ENCODE peak calls at places on chromosomes 7 and 10, in seven cellular contexts. D, B, P, W, C, A and H are unnamed samples. For H3K27me3, the result is how much of the 10 kb centered on the place peaks cover.

GRCh38 chr7:7157177-7157886 is 25.0 kb upstream of the C1GALT1 start:
- DNase-seq in D (no peak), B (no peak), P (no peak), W (no peak), C (peak), A (peak), H (peak)

GRCh38 chr7:93026425-93026824 is 91.4 kb downstream of the SAMD9 start:
- DNase-seq in D (no peak), B (no peak), P (no peak), W (no peak), C (no peak), A (no peak), H (no peak)

GRCh38 chr10:115918812-115919211 is 354.2 kb downstream of the GFRA1 start:
- DNase-seq in D (no peak), B (no peak), P (no peak), W (no peak), C (no peak), A (peak), H (no peak)

GRCh38 chr10:116104210-116104932 is 168.6 kb downstream of the GFRA1 start:
- DNase-seq in D (no peak), B (no peak), P (no peak), W (no peak), C (no peak), A (no peak), H (no peak)

GRCh38 chr10:114684085-114684821 is 26.2 kb upstream of the ABLIM1 start:
- DNase-seq in D (no peak), B (no peak), P (no peak), W (peak), C (no peak), A (peak), H (peak)

GRCh38 chr10:67606572-67606971 is 89.4 kb downstream of the CTNNA3 start:
- DNase-seq in D (no peak), B (no peak), P (no peak), W (no peak), C (no peak), A (peak), H (no peak)

GRCh38 chr7:92851732-92852131 is 15.4 kb upstream of the CDK6 start:
- DNase-seq in D (no peak), B (no peak), P (no peak), W (no peak), C (no peak), A (peak), H (no peak)

GRCh38 chr7:53609185-53609584 is 573.8 kb downstream of the POM121L12 start:
- DNase-seq in D (no peak), B (no peak), P (no peak), W (no peak), C (no peak), A (no peak), H (no peak)

GRCh38 chr7:128783143-128783799 is 7.7 kb upstream of the OPN1SW start:
- DNase-seq in D (no peak), B (no peak), P (peak), W (peak), C (no peak), A (peak), H (peak)

GRCh38 chr7:38020134-38020533 is 99.7 kb downstream of the EPDR1 start:
- DNase-seq in D (no peak), B (no peak), P (no peak), W (no peak), C (no peak), A (peak), H (no peak)

GRCh38 chr7:108197371-108198091 is 67.4 kb upstream of the LAMB4 start:
- DNase-seq in D (no peak), B (no peak), P (no peak), W (no peak), C (no peak), A (no peak), H (no peak)

GRCh38 chr7:108836246-108836645 is 266.6 kb downstream of the DNAJB9 start:
- DNase-seq in D (no peak), B (no peak), P (no peak), W (no peak), C (no peak), A (peak), H (no peak)

GRCh38 chr7:18212308-18212707 is 184.7 kb upstream of the PRPS1L1 start:
- DNase-seq in D (no peak), B (no peak), P (no peak), W (no peak), C (no peak), A (no peak), H (no peak)

GRCh38 chr7:2143981-2144595 is 88.7 kb downstream of the MAD1L1 start:
- DNase-seq in D (no peak), B (no peak), P (no peak), W (no peak), C (no peak), A (no peak), H (no peak)

GRCh38 chr10:89540550-89540949 is 5.2 kb upstream of the SLC16A12 start:
- DNase-seq in D (no peak), B (no peak), P (no peak), W (no peak), C (no peak), A (peak), H (no peak)

GRCh38 chr10:90306187-90306586 is 551.7 kb downstream of the HTR7 start:
- DNase-seq in D (no peak), B (no peak), P (no peak), W (no peak), C (no peak), A (peak), H (no peak)

GRCh38 chr7:130309986-130310385 is 17.0 kb downstream of the CPA4 start:
- DNase-seq in D (no peak), B (no peak), P (no peak), W (no peak), C (no peak), A (no peak), H (no peak)

GRCh38 chr10:63935705-63936104 is 414.5 kb downstream of the REEP3 start:
- DNase-seq in D (no peak), B (no peak), P (no peak), W (no peak), C (no peak), A (no peak), H (no peak)

GRCh38 chr7:156892086-156892800 is 740 bp downstream of the LMBR1 start:
- DNase-seq in D (no peak), B (peak), P (peak), W (peak), C (peak), A (no peak), H (peak)

GRCh38 chr7:80916770-80917681 is 1.8 kb downstream of the SEMA3C start:
- DNase-seq in D (no peak), B (no peak), P (no peak), W (no peak), C (no peak), A (peak), H (no peak)

GRCh38 chr10:58919927-58920654 is 256.4 kb upstream of the PHYHIPL start:
- DNase-seq in D (no peak), B (no peak), P (no peak), W (no peak), C (no peak), A (peak), H (no peak)

GRCh38 chr10:131831561-131831960 is 69.2 kb upstream of the PPP2R2D start:
- DNase-seq in D (peak), B (no peak), P (no peak), W (no peak), C (no peak), A (no peak), H (peak)

GRCh38 chr7:159137906-159138305 is 6.8 kb downstream of the VIPR2 start:
- DNase-seq in D (peak), B (no peak), P (no peak), W (peak), C (no peak), A (no peak), H (no peak)

GRCh38 chr10:49747303-49747646 is 14.8 kb downstream of the OGDHL start:
- DNase-seq in D (no peak), B (no peak), P (no peak), W (no peak), C (no peak), A (no peak), H (no peak)
- H3K4me3 ChIP-seq in D (no peak), B (no peak), P (no peak), W (no peak), C (no peak), A (no peak), H (no peak)

GRCh38 chr10:100652406-100653130 is 92.8 kb upstream of the PAX2 start:
- DNase-seq in D (no peak), B (no peak), P (no peak), W (no peak), C (no peak), A (no peak), H (no peak)

GRCh38 chr10:100653238-100653956 is 92.0 kb upstream of the PAX2 start:
- DNase-seq in D (no peak), B (no peak), P (no peak), W (no peak), C (no peak), A (no peak), H (no peak)

GRCh38 chr10:100650693-100651092 is 94.7 kb upstream of the PAX2 start:
- DNase-seq in D (no peak), B (no peak), P (no peak), W (no peak), C (no peak), A (no peak), H (no peak)

GRCh38 chr10:100653957-100654834 is 91.2 kb upstream of the PAX2 start:
- DNase-seq in D (no peak), B (peak), P (no peak), W (no peak), C (no peak), A (no peak), H (no peak)

GRCh38 chr10:100651916-100652315 is 93.5 kb upstream of the PAX2 start:
- DNase-seq in D (no peak), B (no peak), P (no peak), W (no peak), C (no peak), A (no peak), H (no peak)
- H3K27me3 ChIP-seq in D (under half), B (half or more), P (under half), W (under half), C (under half), A (under half), H (under half)

DNA sequence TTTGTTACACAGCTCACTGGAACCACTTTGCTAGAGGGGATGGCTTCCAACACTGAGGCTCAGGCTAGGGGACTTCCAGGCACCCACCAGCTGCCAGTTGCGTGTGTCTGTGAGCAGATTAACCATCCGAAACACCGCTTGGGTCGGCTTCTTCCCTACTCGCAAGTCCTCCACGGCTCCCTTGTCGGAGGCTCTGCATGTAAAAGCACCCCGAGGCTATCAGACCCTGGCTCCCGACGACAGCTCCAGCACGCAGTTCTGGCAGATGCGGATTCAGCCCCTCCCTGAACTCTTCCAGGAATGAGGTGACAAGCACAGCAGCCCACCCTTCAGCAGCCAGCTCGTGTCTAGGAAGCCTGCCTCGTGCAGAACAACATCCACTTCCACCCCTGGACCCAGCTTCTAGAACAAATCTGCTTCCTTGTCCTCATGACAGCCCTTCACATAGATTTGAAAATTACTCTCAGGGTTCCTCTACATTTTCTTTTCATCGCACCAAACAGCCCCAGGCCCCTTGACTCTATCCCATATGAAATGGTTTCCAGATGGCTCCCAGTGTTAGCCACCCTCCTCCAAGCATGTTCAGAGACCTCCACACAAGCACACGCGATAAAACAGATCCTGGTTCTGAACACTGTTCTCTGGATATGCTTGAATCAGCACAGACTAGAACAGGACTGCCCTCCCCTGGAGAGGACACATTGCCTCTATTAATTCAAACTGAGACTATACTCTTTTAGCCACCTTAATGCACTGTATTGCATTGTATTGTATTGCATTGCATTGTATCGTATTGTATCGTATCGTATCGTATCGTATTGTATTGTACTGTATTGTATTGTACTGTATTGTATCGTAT is 44.6 kb downstream of the SLIT1 start:
- DNase-seq in D (no peak), B (no peak), P (no peak), W (no peak), C (no peak), A (no peak), H (no peak)
- H3K27ac ChIP-seq in D (no peak), B (peak), P (no peak), W (no peak), C (no peak), A (no peak), H (no peak)

DNA sequence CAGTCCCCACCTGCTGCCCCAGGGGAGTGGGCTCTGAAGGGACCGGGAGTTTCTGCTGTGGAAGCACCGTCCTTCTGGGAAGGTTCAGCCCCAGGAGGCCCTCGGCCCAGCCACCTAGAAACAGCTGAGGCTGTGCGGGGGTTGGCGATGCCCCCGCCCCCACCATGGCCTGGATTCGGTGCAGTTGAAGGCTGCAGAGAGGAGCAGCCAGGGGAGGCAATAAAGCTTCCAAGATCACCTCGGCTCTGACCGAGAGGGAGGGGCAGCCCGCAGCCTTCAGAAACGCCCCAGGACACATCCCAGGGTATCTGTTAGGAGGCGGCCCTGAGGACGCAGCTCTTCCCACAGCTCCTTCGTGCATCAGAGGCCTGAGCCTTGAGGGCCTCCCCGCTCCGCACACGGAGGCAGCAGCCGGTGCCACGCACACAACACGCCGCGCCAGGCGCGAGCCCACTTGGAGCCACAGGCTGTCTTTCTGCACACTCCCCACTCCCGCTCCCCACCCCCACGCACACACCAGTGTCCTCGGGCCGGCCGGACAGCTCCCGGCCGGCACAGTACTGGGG is 1.6 kb downstream of the KNDC1 start:
- DNase-seq in D (peak), B (peak), P (no peak), W (peak), C (no peak), A (no peak), H (no peak)
- H3K4me3 ChIP-seq in D (peak), B (peak), P (no peak), W (peak), C (no peak), A (no peak), H (no peak)

DNA sequence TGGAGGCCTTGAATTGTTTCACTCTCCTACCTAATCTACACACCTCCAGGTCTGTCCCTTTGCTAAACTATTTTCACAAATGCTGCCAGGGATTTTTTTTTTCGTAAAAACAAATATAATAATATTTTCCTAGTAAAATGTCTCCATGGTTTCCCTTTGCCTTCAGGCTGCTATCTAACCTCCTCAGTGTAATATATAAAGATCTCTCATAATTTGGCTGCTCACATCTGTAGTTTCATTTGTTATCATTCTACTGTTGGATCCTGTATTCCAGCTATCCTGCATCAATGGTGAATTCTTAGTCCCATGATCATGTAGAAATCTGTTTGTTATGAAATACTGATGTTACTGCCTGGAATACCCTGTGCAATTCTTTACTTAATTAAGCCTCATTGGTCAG is 211.9 kb upstream of the CHRM2 start:
- DNase-seq in D (no peak), B (no peak), P (no peak), W (no peak), C (no peak), A (no peak), H (no peak)
- H3K27me3 ChIP-seq in D (under half), B (under half), P (under half), W (under half), C (under half), A (under half), H (under half)

DNA sequence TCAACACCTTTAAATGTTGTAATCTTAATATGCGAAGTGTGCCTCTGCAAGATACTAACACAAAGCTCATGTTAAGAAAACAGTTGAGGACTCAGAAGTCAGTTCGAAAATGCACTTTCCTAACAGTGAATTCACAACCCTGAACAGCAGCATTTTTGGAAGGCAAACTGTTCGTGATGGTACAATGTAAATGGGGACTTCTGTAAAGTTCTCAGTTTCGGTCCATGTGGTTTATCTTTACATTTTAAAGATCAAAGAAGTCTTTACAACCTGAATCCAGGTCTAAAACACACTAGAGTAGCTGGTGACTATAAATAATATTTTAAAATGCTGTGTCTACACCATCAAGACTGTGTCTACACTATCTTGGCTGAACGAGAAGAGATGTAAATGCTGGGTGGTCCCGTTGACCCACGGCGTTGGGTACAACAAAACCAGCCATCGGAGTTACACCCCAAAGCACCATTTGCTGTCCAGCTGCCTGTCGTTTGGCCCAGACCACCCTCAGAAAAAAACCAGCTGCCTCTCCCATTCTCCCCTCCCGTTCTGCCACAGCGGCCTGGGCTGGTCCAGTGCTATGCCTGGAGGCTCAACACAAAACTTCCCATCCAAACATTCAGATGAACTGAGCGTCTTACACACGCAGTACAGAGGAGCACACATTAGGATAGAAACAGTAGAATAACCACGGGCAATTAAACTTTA is 42.9 kb downstream of the MKI67 start:
- DNase-seq in D (no peak), B (no peak), P (no peak), W (no peak), C (no peak), A (no peak), H (no peak)
- H3K27ac ChIP-seq in D (no peak), B (no peak), P (no peak), W (no peak), C (no peak), A (no peak), H (no peak)

GRCh38 chr10:125156196-125156595 is 4.2 kb downstream of the CTBP2 start:
- DNase-seq in D (peak), B (no peak), P (peak), W (no peak), C (no peak), A (no peak), H (no peak)
- H3K4me3 ChIP-seq in D (no peak), B (no peak), P (peak), W (no peak), C (no peak), A (no peak), H (no peak)

DNA sequence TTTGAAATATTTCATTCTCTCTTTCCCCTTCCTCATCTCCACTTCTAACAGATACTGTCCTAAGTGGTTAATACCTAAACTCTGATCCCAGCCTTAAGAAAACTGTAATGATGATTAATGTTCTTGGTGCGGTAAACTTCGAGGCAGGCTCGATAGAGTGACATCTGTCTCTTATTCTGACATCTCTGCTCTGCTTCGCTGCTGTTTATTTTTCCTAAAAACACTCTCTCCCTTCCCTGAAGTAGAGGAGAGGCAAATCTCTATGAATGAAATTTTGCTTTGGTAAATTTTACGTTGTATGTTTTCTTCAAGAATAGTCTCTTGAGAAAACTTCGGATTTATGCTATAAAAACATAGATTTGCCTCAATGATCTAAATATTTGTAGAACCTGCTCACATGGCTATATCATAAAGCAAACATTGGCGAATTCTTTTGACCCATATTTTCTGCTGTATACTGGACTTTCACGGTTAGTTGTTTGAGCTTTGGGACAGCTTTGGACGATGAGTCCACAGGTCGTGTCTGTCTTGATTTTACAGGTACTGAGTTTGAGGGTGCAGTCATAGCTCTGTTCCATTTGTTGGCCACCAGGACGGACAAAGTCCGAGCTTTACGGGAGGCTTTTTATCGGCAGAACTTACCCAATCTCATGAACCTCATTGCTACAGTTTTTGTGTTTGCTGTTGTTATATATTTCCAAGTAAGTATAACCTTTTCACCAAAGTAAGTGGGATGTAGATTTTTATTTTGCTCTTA is 27.1 kb downstream of the SEC61A2 start:
- DNase-seq in D (no peak), B (no peak), P (no peak), W (no peak), C (no peak), A (no peak), H (no peak)
- H3K27me3 ChIP-seq in D (under half), B (under half), P (under half), W (under half), C (under half), A (under half), H (under half)

GRCh38 chr10:62584726-62585125 is 210.6 kb downstream of the ZNF365 start:
- DNase-seq in D (no peak), B (no peak), P (no peak), W (no peak), C (no peak), A (peak), H (no peak)
- H3K27ac ChIP-seq in D (no peak), B (no peak), P (no peak), W (peak), C (no peak), A (peak), H (no peak)